ENCODE peak calls at places on chromosome 21, in six cellular contexts. E is effector CD4-positive, alpha-beta T cell; H is GM03348; Q is bronchial epithelial cell; G is stimulated activated CD8-positive, alpha-beta memory T cell treated with anti-CD3 and anti-CD28 coated beads, Interleukin-7, amount 100 ng/mL, for 1 hour; M is right cardiac atrium. B is an unnamed sample.

GRCh38 chr21:33268736-33269441 is 2.7 kb downstream of the IL10RB start:
- DNase-seq in G (peak; percentile 9), Q (peak; percentile 86), H (no peak), E (peak; percentile 35), M (no peak), B (peak; percentile 23)

GRCh38 chr21:37983336-37984095 is 67.3 kb upstream of the KCNJ6 start:
- DNase-seq in M (no peak), E (no peak), H (no peak), G (no peak), Q (peak; percentile 22), B (no peak)

GRCh38 chr21:35324372-35325220 is 275.5 kb upstream of the RUNX1 start:
- DNase-seq in Q (peak; percentile 35), H (peak; percentile 82), G (no peak), M (peak; percentile 23), E (no peak), B (no peak)

GRCh38 chr21:44285547-44285992 is at the start of gene AIRE:
- DNase-seq in Q (no peak), M (peak; percentile 38), G (no peak), E (no peak), H (peak; percentile 62), B (no peak)

GRCh38 chr21:39454949-39455668 is 3.3 kb downstream of the SH3BGR start:
- DNase-seq in M (no peak), Q (no peak), H (no peak), E (no peak), G (no peak), B (no peak)

GRCh38 chr21:31198575-31198974 is 145.5 kb downstream of the TIAM1 start:
- DNase-seq in Q (peak; percentile 54), E (no peak), H (peak; percentile 55), M (no peak), G (no peak), B (no peak)

GRCh38 chr21:38351961-38352521 is 95.2 kb downstream of the KCNJ15 start:
- DNase-seq in Q (peak; percentile 90), E (no peak), M (no peak), G (no peak), H (peak; percentile 83), B (no peak)

GRCh38 chr21:43954042-43954441 is 58.1 kb upstream of the TRAPPC10 start:
- DNase-seq in E (no peak), M (no peak), Q (no peak), G (no peak), H (no peak), B (no peak)

GRCh38 chr21:45104560-45104959 is 30.2 kb downstream of the ADARB1 start:
- DNase-seq in G (no peak), E (no peak), M (no peak), H (no peak), Q (peak; percentile 34), B (no peak)

GRCh38 chr21:45297869-45298268 is 10.2 kb upstream of the POFUT2 start:
- DNase-seq in H (no peak), E (no peak), G (no peak), M (no peak), Q (no peak), B (no peak)

GRCh38 chr21:36150192-36150711 is 6.4 kb upstream of the DOP1B start:
- DNase-seq in Q (no peak), H (peak; percentile 71), G (no peak), M (peak; percentile 46), E (no peak), B (no peak)

B was measured in activated T-helper 9 cell treated with anti-CD3 and anti-CD28 coated beads, Interleukin-2, amount 50 U/mL, for 16 hours.